ENCODE peak calls at places on chromosomes 5 and 9, in six cellular contexts. Q, C, S, D, V and J are unnamed samples.

GRCh38 chr5:74116266-74116665 is 490.3 kb downstream of the ARHGEF28 start:
- DNase-seq in C (no peak), V (no peak), S (no peak), D (peak; percentile 33), Q (no peak), J (no peak)

GRCh38 chr5:149061341-149061740 is 1.5 kb downstream of the SH3TC2 start:
- DNase-seq in S (no peak), V (no peak), C (no peak), Q (no peak), D (no peak), J (no peak)

GRCh38 chr5:96936431-96937221 is 746 bp downstream of the LNPEP start:
- DNase-seq in V (peak; percentile 50), Q (no peak), S (peak; percentile 73), D (peak; percentile 31), C (peak; percentile 21), J (no peak)

GRCh38 chr5:145237843-145238242 is 597.3 kb downstream of the PRELID2 start:
- DNase-seq in V (peak; percentile 25), D (peak; percentile 24), S (no peak), Q (no peak), C (peak; percentile 56), J (peak; percentile 71)

GRCh38 chr5:18771097-18771610 is 1136.9 kb downstream of the TAF11L14 start:
- DNase-seq in D (no peak), V (no peak), S (no peak), Q (no peak), C (no peak), J (no peak)

GRCh38 chr5:144011348-144011861 is 159.1 kb downstream of the YIPF5 start:
- DNase-seq in S (no peak), V (no peak), D (no peak), C (no peak), Q (no peak), J (peak; percentile 41)

GRCh38 chr9:90029996-90030395 is 425.2 kb downstream of the GADD45G start:
- DNase-seq in C (peak; percentile 10), Q (no peak), V (no peak), D (no peak), S (no peak), J (no peak)

GRCh38 chr5:156971848-156972525 is 9.0 kb upstream of the TIMD4 start:
- DNase-seq in D (no peak), Q (no peak), S (no peak), V (no peak), C (peak; percentile 43), J (no peak)

GRCh38 chr5:31059889-31060288 is 133.6 kb upstream of the CDH6 start:
- DNase-seq in S (no peak), D (no peak), V (no peak), C (no peak), Q (no peak), J (no peak)

GRCh38 chr5:164013077-164013670 is 507.8 kb downstream of the MAT2B start:
- DNase-seq in D (peak; percentile 86), V (peak; percentile 65), Q (no peak), S (peak; percentile 69), C (peak; percentile 75), J (peak; percentile 77)

GRCh38 chr5:141848771-141849370 is 29.3 kb downstream of the PCDH1 start:
- DNase-seq in D (peak; percentile 66), V (no peak), S (peak; percentile 75), C (peak; percentile 83), Q (peak; percentile 84), J (peak; percentile 50)

GRCh38 chr5:152271420-152271819 is 133.7 kb downstream of the NMUR2 start:
- DNase-seq in D (no peak), Q (no peak), C (peak; percentile 26), V (no peak), S (no peak), J (no peak)

DNA sequence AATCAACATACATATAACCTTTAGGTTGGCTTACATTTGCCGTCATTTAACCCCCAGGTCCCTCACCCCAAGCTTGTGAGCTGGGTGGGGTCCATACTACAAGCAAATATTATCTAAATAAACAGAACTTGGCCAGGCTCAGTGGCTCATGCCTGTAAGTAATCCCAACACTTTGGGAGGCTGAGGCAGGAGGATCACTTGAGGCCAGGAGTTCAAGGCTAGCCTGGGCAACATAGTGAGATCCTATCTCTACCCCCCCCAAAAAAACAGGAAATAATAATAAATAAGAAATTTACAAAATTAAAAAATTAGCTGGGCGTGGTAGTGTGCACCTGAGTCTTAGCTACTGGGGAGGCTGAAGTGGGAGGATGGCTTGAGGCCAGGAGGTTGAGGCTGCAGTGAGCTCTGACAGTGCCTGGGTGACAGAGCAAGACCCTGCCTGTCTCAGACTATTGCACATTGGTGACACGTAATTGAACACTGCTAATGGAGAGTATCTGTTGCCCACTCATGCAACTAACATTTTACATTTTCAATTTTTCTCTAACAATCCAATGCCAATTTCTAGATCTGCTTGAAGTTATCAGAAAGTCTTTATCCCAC is 18.9 kb downstream of the FNBP1 start:
- DNase-seq in Q (no peak), V (no peak), D (no peak), S (no peak), C (no peak), J (no peak)
- H3K4me1 ChIP-seq in Q (peaks cover 78% of the 10 kb centered on the region), V (peaks cover 4% of the 10 kb centered on the region), D (peaks cover 2% of the 10 kb centered on the region), S (no peaks in the 10 kb centered on the region), C (peaks cover 34% of the 10 kb centered on the region), J (peaks cover 2% of the 10 kb centered on the region)

DNA sequence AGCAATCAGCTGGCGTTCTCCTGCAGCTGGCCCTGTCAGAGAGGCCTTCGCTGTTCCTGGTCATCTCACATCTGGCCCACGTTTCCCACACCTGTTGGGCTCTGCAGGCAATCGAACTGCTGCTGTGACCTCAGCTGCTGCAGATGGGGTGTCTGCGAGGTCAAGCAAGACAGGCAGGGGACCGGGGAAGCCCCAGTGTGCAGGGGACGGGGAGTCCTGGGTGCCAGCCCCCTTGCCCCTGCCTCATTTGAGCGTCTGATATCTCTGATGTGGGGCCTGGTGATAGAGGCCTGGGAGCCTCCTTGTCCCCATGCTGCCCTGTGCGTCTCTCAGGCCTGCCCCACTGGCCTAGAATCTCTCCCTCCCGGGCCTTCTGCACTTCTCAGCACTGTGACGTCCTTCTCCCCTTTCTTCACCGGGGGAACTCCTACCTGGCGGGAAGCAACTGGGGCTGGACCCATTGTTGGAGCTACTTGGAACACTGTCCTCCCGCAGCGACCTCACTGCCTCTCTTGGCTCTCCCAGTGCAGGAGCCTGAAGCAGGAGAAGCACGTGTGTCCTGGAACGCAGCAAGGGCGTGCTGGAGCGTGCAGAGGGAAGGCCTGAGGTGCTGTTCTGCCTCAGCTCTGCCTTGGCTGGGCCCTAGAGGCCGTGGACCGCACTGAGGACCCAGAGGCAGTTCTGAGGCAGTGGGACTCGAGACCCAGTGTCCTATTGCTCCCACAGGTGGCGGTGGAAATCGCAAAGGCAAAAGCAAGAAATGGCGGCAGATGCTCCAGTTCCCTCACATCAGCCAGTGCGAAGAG is 3.9 kb downstream of the GRK6 start:
- DNase-seq in S (no peak), Q (no peak), V (peak; percentile 25), C (no peak), D (no peak), J (no peak)
- H3K4me1 ChIP-seq in S (no peaks in the 10 kb centered on the region), Q (peaks cover 73% of the 10 kb centered on the region), V (peaks cover 15% of the 10 kb centered on the region), C (peaks cover 15% of the 10 kb centered on the region), D (peaks cover 13% of the 10 kb centered on the region), J (peaks cover 8% of the 10 kb centered on the region)

DNA sequence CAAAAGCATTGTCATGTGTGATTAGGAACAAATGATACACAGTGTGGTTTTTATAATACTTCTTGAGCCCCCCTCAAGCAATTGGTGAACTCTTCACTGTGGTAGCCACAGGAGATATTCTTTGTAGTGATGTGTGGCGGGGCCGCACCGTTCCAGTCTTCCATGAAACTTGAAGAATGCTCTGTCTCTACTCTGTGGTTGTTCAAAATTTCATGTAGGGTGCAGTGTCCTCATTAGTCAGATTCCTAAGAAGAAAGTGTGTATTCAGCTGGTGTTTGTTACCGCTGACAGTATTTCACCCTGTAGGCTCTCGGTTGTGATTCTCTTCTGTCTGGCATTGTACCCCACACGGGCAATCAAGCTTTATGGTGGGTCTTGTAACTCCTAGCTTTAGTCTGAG is 10.8 kb downstream of the OTULIN start:
- DNase-seq in S (no peak), C (no peak), V (no peak), Q (no peak), D (no peak), J (no peak)
- H3K4me1 ChIP-seq in S (no peaks in the 10 kb centered on the region), C (peaks cover 24% of the 10 kb centered on the region), V (no peaks in the 10 kb centered on the region), Q (peaks cover 62% of the 10 kb centered on the region), D (peaks cover 15% of the 10 kb centered on the region), J (peaks cover 18% of the 10 kb centered on the region)

DNA sequence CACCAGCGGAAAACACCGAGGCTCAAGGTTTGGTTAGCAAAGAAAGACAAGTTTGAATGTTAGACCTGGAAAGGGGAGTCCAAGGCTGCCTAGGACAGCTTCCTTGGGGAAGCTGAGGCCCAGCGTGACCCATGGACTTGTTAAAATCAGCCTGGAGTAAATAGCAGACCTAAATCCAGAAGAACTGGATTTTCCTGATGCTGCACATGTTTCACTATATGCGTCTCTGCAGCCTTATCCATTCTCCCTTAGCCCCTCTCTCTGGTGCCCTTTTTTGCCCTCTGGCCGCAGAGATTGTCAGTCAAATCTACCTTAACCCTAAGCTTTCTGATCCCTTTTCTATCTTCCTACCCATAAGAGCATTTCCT is 119.9 kb downstream of the NTRK2 start:
- DNase-seq in C (no peak), V (no peak), Q (no peak), D (no peak), S (no peak), J (no peak)
- H3K4me1 ChIP-seq in C (no peaks in the 10 kb centered on the region), V (no peaks in the 10 kb centered on the region), Q (no peaks in the 10 kb centered on the region), D (no peaks in the 10 kb centered on the region), S (no peaks in the 10 kb centered on the region), J (no peaks in the 10 kb centered on the region)

GRCh38 chr9:126125577-126125976 is 201.1 kb upstream of the MVB12B start:
- DNase-seq in Q (no peak), V (no peak), C (no peak), D (no peak), S (no peak), J (no peak)

GRCh38 chr9:126127591-126127990 is 199.0 kb upstream of the MVB12B start:
- DNase-seq in S (no peak), Q (no peak), D (no peak), V (no peak), C (no peak), J (no peak)

GRCh38 chr9:126125177-126125576 is 201.5 kb upstream of the MVB12B start:
- DNase-seq in V (no peak), Q (no peak), C (no peak), D (no peak), S (no peak), J (no peak)

GRCh38 chr9:126126012-126126411 is 200.6 kb upstream of the MVB12B start:
- DNase-seq in D (no peak), V (peak; percentile 38), Q (no peak), C (no peak), S (no peak), J (no peak)

DNA sequence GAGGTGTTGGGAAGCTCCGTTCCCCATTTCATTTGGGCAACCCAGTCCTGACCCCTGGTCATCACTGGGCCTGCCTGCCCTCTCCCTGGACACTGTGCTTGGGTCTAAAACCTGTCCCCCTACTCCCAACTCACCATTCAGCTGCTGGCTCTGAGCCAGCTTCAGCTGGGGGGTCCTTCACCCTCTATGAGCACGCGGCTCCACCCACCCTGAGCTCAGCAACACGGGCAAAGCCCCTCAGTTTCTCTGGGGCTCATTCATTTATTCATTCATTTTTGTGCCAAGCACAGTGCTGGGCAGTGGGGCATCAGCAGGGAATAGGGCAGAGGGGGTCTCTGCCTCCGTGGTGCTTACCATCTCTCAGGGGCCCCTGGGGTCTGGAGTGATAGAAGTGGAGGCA is 199.8 kb upstream of the MVB12B start:
- DNase-seq in V (no peak), S (no peak), D (no peak), C (no peak), Q (no peak), J (no peak)
- H3K4me1 ChIP-seq in V (peaks cover 9% of the 10 kb centered on the region), S (no peaks in the 10 kb centered on the region), D (no peaks in the 10 kb centered on the region), C (no peaks in the 10 kb centered on the region), Q (no peaks in the 10 kb centered on the region), J (no peaks in the 10 kb centered on the region)